ENCODE peak calls at places on chromosomes 12 and 14, in ten cellular contexts. One of them, this sample, is unnamed.
A peak's percentile ranks its signal among the peaks of the same experiment; 100 is the strongest.

GRCh38 chr12:121190523-121191031 is 19.4 kb upstream of the P2RX4 start:
- DNase-seq in breast epithelium: no peak
- DNase-seq in psoas muscle: no peak
- DNase-seq in mesendoderm: peak; percentile 93
- DNase-seq in pancreas: no peak
- DNase-seq in colonic mucosa: no peak
- DNase-seq in IMR-90: peak; percentile 97
- DNase-seq in stomach: no peak
- DNase-seq in body of pancreas: no peak
- DNase-seq in fibroblast of pulmonary artery: peak; percentile 94
- DNase-seq in this sample: no peak

GRCh38 chr12:51788876-51789275 is 59.6 kb downstream of the FIGNL2 start:
- DNase-seq in breast epithelium: no peak
- DNase-seq in psoas muscle: no peak
- DNase-seq in mesendoderm: peak; percentile 47
- DNase-seq in pancreas: no peak
- DNase-seq in colonic mucosa: no peak
- DNase-seq in IMR-90: peak; percentile 80
- DNase-seq in stomach: no peak
- DNase-seq in body of pancreas: no peak
- DNase-seq in fibroblast of pulmonary artery: peak; percentile 44
- DNase-seq in this sample: no peak

GRCh38 chr12:49548822-49549648 is 10.2 kb downstream of the KCNH3 start:
- DNase-seq in breast epithelium: no peak
- DNase-seq in psoas muscle: no peak
- DNase-seq in mesendoderm: peak; percentile 46
- DNase-seq in pancreas: peak; percentile 63
- DNase-seq in colonic mucosa: no peak
- DNase-seq in IMR-90: no peak
- DNase-seq in stomach: peak; percentile 39
- DNase-seq in body of pancreas: no peak
- DNase-seq in fibroblast of pulmonary artery: no peak
- DNase-seq in this sample: no peak

GRCh38 chr14:30223385-30223785 is 295.7 kb upstream of the PRKD1 start:
- DNase-seq in breast epithelium: peak; percentile 61
- DNase-seq in psoas muscle: peak; percentile 33
- DNase-seq in mesendoderm: peak; percentile 54
- DNase-seq in pancreas: peak; percentile 66
- DNase-seq in colonic mucosa: peak; percentile 39
- DNase-seq in IMR-90: peak; percentile 95
- DNase-seq in stomach: peak; percentile 90
- DNase-seq in body of pancreas: peak; percentile 92
- DNase-seq in fibroblast of pulmonary artery: peak; percentile 92
- DNase-seq in this sample: peak; percentile 59

GRCh38 chr12:69069479-69069878 is 136.5 kb upstream of the CPM start:
- DNase-seq in breast epithelium: no peak
- DNase-seq in psoas muscle: no peak
- DNase-seq in mesendoderm: no peak
- DNase-seq in pancreas: no peak
- DNase-seq in colonic mucosa: no peak
- DNase-seq in IMR-90: no peak
- DNase-seq in stomach: no peak
- DNase-seq in body of pancreas: no peak
- DNase-seq in fibroblast of pulmonary artery: no peak
- DNase-seq in this sample: no peak

GRCh38 chr14:39265741-39266588 is 32.2 kb downstream of the MIA2 start:
- DNase-seq in breast epithelium: no peak
- DNase-seq in psoas muscle: no peak
- DNase-seq in mesendoderm: no peak
- DNase-seq in pancreas: no peak
- DNase-seq in colonic mucosa: no peak
- DNase-seq in IMR-90: peak; percentile 26
- DNase-seq in stomach: no peak
- DNase-seq in body of pancreas: no peak
- DNase-seq in fibroblast of pulmonary artery: peak; percentile 66
- DNase-seq in this sample: no peak

GRCh38 chr12:3077572-3078081 is 448 bp downstream of the TSPAN9 start:
- DNase-seq in breast epithelium: peak; percentile 54
- DNase-seq in psoas muscle: peak; percentile 49
- DNase-seq in mesendoderm: no peak
- DNase-seq in pancreas: peak; percentile 71
- DNase-seq in colonic mucosa: peak; percentile 40
- DNase-seq in IMR-90: peak; percentile 45
- DNase-seq in stomach: peak; percentile 34
- DNase-seq in body of pancreas: no peak
- DNase-seq in fibroblast of pulmonary artery: peak; percentile 65
- DNase-seq in this sample: no peak

GRCh38 chr12:122352394-122352793 is 70.1 kb downstream of the CLIP1 start:
- DNase-seq in breast epithelium: no peak
- DNase-seq in psoas muscle: no peak
- DNase-seq in mesendoderm: no peak
- DNase-seq in pancreas: no peak
- DNase-seq in colonic mucosa: no peak
- DNase-seq in IMR-90: no peak
- DNase-seq in stomach: no peak
- DNase-seq in body of pancreas: no peak
- DNase-seq in fibroblast of pulmonary artery: no peak
- DNase-seq in this sample: no peak

GRCh38 chr12:68334136-68334535 is 2.0 kb upstream of the MDM1 start:
- DNase-seq in breast epithelium: no peak
- DNase-seq in psoas muscle: no peak
- DNase-seq in mesendoderm: peak; percentile 43
- DNase-seq in pancreas: no peak
- DNase-seq in colonic mucosa: peak; percentile 32
- DNase-seq in IMR-90: no peak
- DNase-seq in stomach: no peak
- DNase-seq in body of pancreas: no peak
- DNase-seq in fibroblast of pulmonary artery: no peak
- DNase-seq in this sample: no peak

GRCh38 chr14:24274101-24274543 is 2.7 kb upstream of the RABGGTA start:
- DNase-seq in breast epithelium: no peak
- DNase-seq in psoas muscle: no peak
- DNase-seq in mesendoderm: peak; percentile 23
- DNase-seq in pancreas: no peak
- DNase-seq in colonic mucosa: no peak
- DNase-seq in IMR-90: peak; percentile 31
- DNase-seq in stomach: peak; percentile 63
- DNase-seq in body of pancreas: peak; percentile 71
- DNase-seq in fibroblast of pulmonary artery: no peak
- DNase-seq in this sample: no peak

DNA sequence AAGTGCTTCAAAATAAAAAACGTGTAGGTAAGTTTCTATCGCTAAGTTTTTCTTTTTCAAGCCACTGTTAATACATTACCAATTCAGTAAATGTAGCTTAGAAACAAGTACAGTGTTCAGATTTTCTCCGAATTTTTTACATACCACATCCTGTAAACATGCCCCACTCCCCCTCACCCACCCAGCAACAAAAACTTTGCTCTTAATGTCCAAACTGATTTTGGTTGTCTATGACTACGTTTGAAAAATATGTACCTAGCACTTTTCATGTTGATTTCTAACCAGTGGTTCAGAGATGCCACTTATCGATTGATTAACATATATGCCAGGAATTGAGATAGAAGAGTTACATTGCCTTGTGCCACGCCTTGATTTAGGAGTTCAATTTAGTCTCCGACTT is 663 bp upstream of the LIN7A start:
- DNase-seq in breast epithelium: no peak
- DNase-seq in psoas muscle: no peak
- DNase-seq in mesendoderm: no peak
- DNase-seq in pancreas: no peak
- DNase-seq in colonic mucosa: no peak
- DNase-seq in IMR-90: no peak
- DNase-seq in stomach: no peak
- DNase-seq in body of pancreas: no peak
- DNase-seq in fibroblast of pulmonary artery: no peak
- DNase-seq in this sample: no peak
- H3K4me3 ChIP-seq in breast epithelium: peak overlapping the region; percentile 71
- H3K4me3 ChIP-seq in psoas muscle: peak overlapping the region; percentile 83
- H3K4me3 ChIP-seq in mesendoderm: no peak overlapping the region
- H3K4me3 ChIP-seq in pancreas: no peak overlapping the region
- H3K4me3 ChIP-seq in colonic mucosa: no peak overlapping the region
- H3K4me3 ChIP-seq in IMR-90: no peak overlapping the region
- H3K4me3 ChIP-seq in stomach: no peak overlapping the region
- H3K4me3 ChIP-seq in body of pancreas: no peak overlapping the region
- H3K4me3 ChIP-seq in fibroblast of pulmonary artery: no peak overlapping the region
- H3K4me3 ChIP-seq in this sample: no peak overlapping the region

DNA sequence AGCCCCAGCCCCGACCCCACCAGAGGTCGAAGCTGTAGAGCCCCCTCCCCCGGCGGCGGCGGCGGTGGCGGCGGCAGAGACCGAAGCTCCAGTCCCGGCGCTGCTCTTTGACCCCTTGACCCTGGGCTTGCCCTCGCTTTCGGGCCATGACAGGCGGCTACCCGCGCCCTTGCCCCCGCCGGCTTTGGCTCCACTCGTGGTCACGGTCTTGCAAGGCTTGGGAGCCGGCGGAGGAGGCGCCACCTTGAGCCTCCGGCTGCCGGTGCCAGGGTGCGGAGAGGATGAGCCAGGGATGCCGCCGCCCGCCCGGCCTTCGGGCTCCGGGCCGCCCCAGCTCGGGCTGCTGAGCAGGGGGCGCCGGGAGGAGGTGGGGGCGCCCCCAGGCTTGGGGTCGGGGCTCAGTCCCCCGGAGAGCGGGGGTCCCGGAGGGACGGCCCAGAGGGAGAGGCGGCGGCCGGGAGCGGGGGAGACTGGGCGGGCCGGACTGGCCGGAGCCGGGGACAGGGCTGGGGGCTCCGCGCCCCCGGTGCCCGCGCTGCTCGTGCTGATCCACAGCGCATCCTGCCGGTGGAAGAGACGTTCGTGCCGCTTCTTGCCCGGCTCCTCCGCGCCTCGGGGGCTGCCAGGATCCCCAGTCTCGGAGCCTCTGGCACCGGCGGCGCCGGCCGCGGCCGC is 938 bp downstream of the AGAP2 start:
- DNase-seq in breast epithelium: no peak
- DNase-seq in psoas muscle: no peak
- DNase-seq in mesendoderm: no peak
- DNase-seq in pancreas: peak; percentile 71
- DNase-seq in colonic mucosa: no peak
- DNase-seq in IMR-90: peak; percentile 7
- DNase-seq in stomach: no peak
- DNase-seq in body of pancreas: no peak
- DNase-seq in fibroblast of pulmonary artery: no peak
- DNase-seq in this sample: no peak
- H3K4me3 ChIP-seq in breast epithelium: peak overlapping the region; percentile 44
- H3K4me3 ChIP-seq in psoas muscle: peak overlapping the region; percentile 65
- H3K4me3 ChIP-seq in mesendoderm: no peak overlapping the region
- H3K4me3 ChIP-seq in pancreas: peak overlapping the region; percentile 3
- H3K4me3 ChIP-seq in colonic mucosa: peak overlapping the region; percentile 5
- H3K4me3 ChIP-seq in IMR-90: peak overlapping the region; percentile 31
- H3K4me3 ChIP-seq in stomach: peak overlapping the region; percentile 48
- H3K4me3 ChIP-seq in body of pancreas: no peak overlapping the region
- H3K4me3 ChIP-seq in fibroblast of pulmonary artery: peak overlapping the region; percentile 17
- H3K4me3 ChIP-seq in this sample: peak overlapping the region; percentile 41

GRCh38 chr12:24860546-24860945 is 88.4 kb downstream of the BCAT1 start:
- DNase-seq in breast epithelium: no peak
- DNase-seq in psoas muscle: no peak
- DNase-seq in mesendoderm: no peak
- DNase-seq in pancreas: no peak
- DNase-seq in colonic mucosa: no peak
- DNase-seq in IMR-90: peak; percentile 38
- DNase-seq in stomach: no peak
- DNase-seq in body of pancreas: no peak
- DNase-seq in fibroblast of pulmonary artery: no peak
- DNase-seq in this sample: no peak

GRCh38 chr12:24856541-24856940 is 92.4 kb downstream of the BCAT1 start:
- DNase-seq in breast epithelium: no peak
- DNase-seq in psoas muscle: no peak
- DNase-seq in mesendoderm: no peak
- DNase-seq in pancreas: no peak
- DNase-seq in colonic mucosa: no peak
- DNase-seq in IMR-90: no peak
- DNase-seq in stomach: no peak
- DNase-seq in body of pancreas: no peak
- DNase-seq in fibroblast of pulmonary artery: no peak
- DNase-seq in this sample: no peak

GRCh38 chr12:24864796-24865125 is 84.1 kb downstream of the BCAT1 start:
- DNase-seq in breast epithelium: no peak
- DNase-seq in psoas muscle: no peak
- DNase-seq in mesendoderm: peak; percentile 83
- DNase-seq in pancreas: no peak
- DNase-seq in colonic mucosa: no peak
- DNase-seq in IMR-90: peak; percentile 60
- DNase-seq in stomach: no peak
- DNase-seq in body of pancreas: no peak
- DNase-seq in fibroblast of pulmonary artery: no peak
- DNase-seq in this sample: no peak

GRCh38 chr12:24861751-24862575 is 86.9 kb downstream of the BCAT1 start:
- DNase-seq in breast epithelium: no peak
- DNase-seq in psoas muscle: no peak
- DNase-seq in mesendoderm: peak; percentile 50
- DNase-seq in pancreas: no peak
- DNase-seq in colonic mucosa: no peak
- DNase-seq in IMR-90: peak; percentile 25
- DNase-seq in stomach: no peak
- DNase-seq in body of pancreas: no peak
- DNase-seq in fibroblast of pulmonary artery: peak; percentile 59
- DNase-seq in this sample: no peak
- H3K4me3 ChIP-seq in breast epithelium: no peak overlapping the region
- H3K4me3 ChIP-seq in psoas muscle: no peak overlapping the region
- H3K4me3 ChIP-seq in mesendoderm: no peak overlapping the region
- H3K4me3 ChIP-seq in pancreas: no peak overlapping the region
- H3K4me3 ChIP-seq in colonic mucosa: no peak overlapping the region
- H3K4me3 ChIP-seq in IMR-90: no peak overlapping the region
- H3K4me3 ChIP-seq in stomach: no peak overlapping the region
- H3K4me3 ChIP-seq in body of pancreas: no peak overlapping the region
- H3K4me3 ChIP-seq in fibroblast of pulmonary artery: no peak overlapping the region
- H3K4me3 ChIP-seq in this sample: no peak overlapping the region

GRCh38 chr12:119598159-119598558 is 4.6 kb downstream of the TMEM233 start:
- DNase-seq in breast epithelium: no peak
- DNase-seq in psoas muscle: no peak
- DNase-seq in mesendoderm: no peak
- DNase-seq in pancreas: no peak
- DNase-seq in colonic mucosa: no peak
- DNase-seq in IMR-90: no peak
- DNase-seq in stomach: no peak
- DNase-seq in body of pancreas: no peak
- DNase-seq in fibroblast of pulmonary artery: no peak
- DNase-seq in this sample: no peak

GRCh38 chr12:119593578-119594398 is at the start of gene TMEM233:
- DNase-seq in breast epithelium: no peak
- DNase-seq in psoas muscle: peak; percentile 69
- DNase-seq in mesendoderm: peak; percentile 41
- DNase-seq in pancreas: no peak
- DNase-seq in colonic mucosa: no peak
- DNase-seq in IMR-90: no peak
- DNase-seq in stomach: no peak
- DNase-seq in body of pancreas: no peak
- DNase-seq in fibroblast of pulmonary artery: no peak
- DNase-seq in this sample: peak; percentile 79

GRCh38 chr12:119594399-119594730 is 791 bp downstream of the TMEM233 start:
- DNase-seq in breast epithelium: no peak
- DNase-seq in psoas muscle: peak; percentile 28
- DNase-seq in mesendoderm: peak; percentile 39
- DNase-seq in pancreas: no peak
- DNase-seq in colonic mucosa: no peak
- DNase-seq in IMR-90: no peak
- DNase-seq in stomach: no peak
- DNase-seq in body of pancreas: no peak
- DNase-seq in fibroblast of pulmonary artery: no peak
- DNase-seq in this sample: peak; percentile 39

GRCh38 chr12:119592232-119592631 is 1.3 kb upstream of the TMEM233 start:
- DNase-seq in breast epithelium: no peak
- DNase-seq in psoas muscle: no peak
- DNase-seq in mesendoderm: no peak
- DNase-seq in pancreas: no peak
- DNase-seq in colonic mucosa: no peak
- DNase-seq in IMR-90: no peak
- DNase-seq in stomach: no peak
- DNase-seq in body of pancreas: no peak
- DNase-seq in fibroblast of pulmonary artery: peak; percentile 35
- DNase-seq in this sample: no peak

GRCh38 chr12:119594772-119595445 is 1.3 kb downstream of the TMEM233 start:
- DNase-seq in breast epithelium: no peak
- DNase-seq in psoas muscle: peak; percentile 81
- DNase-seq in mesendoderm: peak; percentile 31
- DNase-seq in pancreas: no peak
- DNase-seq in colonic mucosa: peak; percentile 19
- DNase-seq in IMR-90: no peak
- DNase-seq in stomach: no peak
- DNase-seq in body of pancreas: no peak
- DNase-seq in fibroblast of pulmonary artery: no peak
- DNase-seq in this sample: peak; percentile 77
- H3K4me3 ChIP-seq in breast epithelium: peak overlapping the region; percentile 28
- H3K4me3 ChIP-seq in psoas muscle: peak overlapping the region; percentile 85
- H3K4me3 ChIP-seq in mesendoderm: peak overlapping the region; percentile 16
- H3K4me3 ChIP-seq in pancreas: no peak overlapping the region
- H3K4me3 ChIP-seq in colonic mucosa: no peak overlapping the region
- H3K4me3 ChIP-seq in IMR-90: no peak overlapping the region
- H3K4me3 ChIP-seq in stomach: peak overlapping the region; percentile 44
- H3K4me3 ChIP-seq in body of pancreas: no peak overlapping the region
- H3K4me3 ChIP-seq in fibroblast of pulmonary artery: peak overlapping the region; percentile 56
- H3K4me3 ChIP-seq in this sample: no peak overlapping the region